ENCODE peak calls at places on chromosome 18, in nine cellular contexts. A is foreskin fibroblast; X is stimulated activated CD4-positive, alpha-beta T cell treated with anti-CD3 and anti-CD28 coated beads, TNF-alpha, amount 100 ng/mL, for 48 hours; R is T follicular helper cell; E is NCI-H2029 treated with DMSO at 0.1 percent for 48 hours; G is right cardiac atrium; L is activated CD4-positive, alpha-beta T cell treated with anti-CD3 and anti-CD28 coated beads for 1 hour; C is AG04450; O is MV-4-11. H is an unnamed sample.

GRCh38 chr18:74499633-74500032 is 3.5 kb downstream of the CNDP2 start:
- DNase-seq in A (no peak), X (no peak), R (peak; percentile 21), E (no peak), G (peak; percentile 84), L (peak; percentile 16), C (no peak), O (peak; percentile 84), H (peak; percentile 59)

GRCh38 chr18:37662546-37663339 is 97.1 kb upstream of the CELF4 start:
- DNase-seq in A (no peak), X (no peak), R (no peak), E (no peak), G (no peak), L (no peak), C (no peak), O (no peak), H (no peak)

GRCh38 chr18:72869786-72870185 is 2.0 kb upstream of the NETO1 start:
- DNase-seq in A (peak; percentile 33), X (no peak), R (no peak), E (no peak), G (no peak), L (no peak), C (no peak), O (no peak), H (no peak)

GRCh38 chr18:6679201-6679600 is 50.3 kb upstream of the ARHGAP28 start:
- DNase-seq in A (no peak), X (no peak), R (no peak), E (no peak), G (no peak), L (no peak), C (no peak), O (no peak), H (no peak)

GRCh38 chr18:7575465-7576026 is 8.4 kb downstream of the PTPRM start:
- DNase-seq in A (peak; percentile 55), X (no peak), R (no peak), E (no peak), G (no peak), L (no peak), C (no peak), O (no peak), H (no peak)

GRCh38 chr18:7980661-7981060 is 413.5 kb downstream of the PTPRM start:
- DNase-seq in A (no peak), X (no peak), R (no peak), E (no peak), G (no peak), L (no peak), C (no peak), O (no peak), H (no peak)

GRCh38 chr18:13288509-13289138 is 70.1 kb downstream of the LDLRAD4 start:
- DNase-seq in A (no peak), X (no peak), R (no peak), E (no peak), G (no peak), L (no peak), C (no peak), O (no peak), H (no peak)

GRCh38 chr18:13973061-13973460 is 57.7 kb upstream of the MC2R start:
- DNase-seq in A (no peak), X (no peak), R (no peak), E (no peak), G (no peak), L (no peak), C (no peak), O (no peak), H (no peak)

GRCh38 chr18:79510046-79510685 is 114.4 kb downstream of the NFATC1 start:
- DNase-seq in A (no peak), X (no peak), R (no peak), E (no peak), G (no peak), L (no peak), C (no peak), O (no peak), H (no peak)

GRCh38 chr18:7038330-7038846 is 79.2 kb downstream of the LAMA1 start:
- DNase-seq in A (peak; percentile 99), X (no peak), R (no peak), E (peak; percentile 80), G (peak; percentile 84), L (no peak), C (peak; percentile 94), O (no peak), H (no peak)

GRCh38 chr18:23207191-23207955 is 72.1 kb downstream of the CABLES1 start:
- DNase-seq in A (no peak), X (no peak), R (no peak), E (no peak), G (no peak), L (no peak), C (no peak), O (no peak), H (no peak)

GRCh38 chr18:56505971-56506370 is 132.4 kb downstream of the TXNL1 start:
- DNase-seq in A (no peak), X (no peak), R (no peak), E (no peak), G (no peak), L (no peak), C (no peak), O (no peak), H (no peak)

GRCh38 chr18:50195689-50196088 is 742 bp upstream of the MYO5B start:
- DNase-seq in A (no peak), X (no peak), R (no peak), E (no peak), G (no peak), L (no peak), C (no peak), O (no peak), H (no peak)

GRCh38 chr18:75066223-75066622 is 142.7 kb downstream of the PTGR3 start:
- DNase-seq in A (no peak), X (no peak), R (no peak), E (no peak), G (no peak), L (no peak), C (no peak), O (no peak), H (no peak)

GRCh38 chr18:2096581-2096980 is 474.7 kb downstream of the METTL4 start:
- DNase-seq in A (no peak), X (no peak), R (no peak), E (no peak), G (no peak), L (no peak), C (no peak), O (no peak), H (no peak)

GRCh38 chr18:43780782-43781340 is 503.6 kb upstream of the SYT4 start:
- DNase-seq in A (peak; percentile 49), X (no peak), R (no peak), E (no peak), G (no peak), L (no peak), C (no peak), O (no peak), H (no peak)

GRCh38 chr18:45901654-45902210 is 65.4 kb downstream of the EPG5 start:
- DNase-seq in A (no peak), X (no peak), R (no peak), E (no peak), G (no peak), L (no peak), C (no peak), O (no peak), H (no peak)

GRCh38 chr18:27378396-27379094 is 193.4 kb upstream of the CHST9 start:
- DNase-seq in A (no peak), X (peak; percentile 0), R (no peak), E (no peak), G (no peak), L (no peak), C (no peak), O (no peak), H (no peak)

GRCh38 chr18:48942086-48942485 is 8.7 kb downstream of the SMAD7 start:
- DNase-seq in A (no peak), X (no peak), R (no peak), E (no peak), G (no peak), L (no peak), C (no peak), O (no peak), H (no peak)

GRCh38 chr18:22489694-22490093 is 72.0 kb upstream of the CTAGE1 start:
- DNase-seq in A (no peak), X (no peak), R (no peak), E (no peak), G (no peak), L (no peak), C (no peak), O (no peak), H (no peak)

GRCh38 chr18:21167641-21168372 is 56.2 kb upstream of the ROCK1 start:
- DNase-seq in A (no peak), X (no peak), R (no peak), E (peak; percentile 74), G (no peak), L (no peak), C (no peak), O (no peak), H (no peak)

GRCh38 chr18:2420367-2420766 is 150.9 kb downstream of the METTL4 start:
- DNase-seq in A (no peak), X (no peak), R (no peak), E (no peak), G (no peak), L (no peak), C (no peak), O (no peak), H (no peak)

GRCh38 chr18:78724214-78724834 is 255.3 kb upstream of the SALL3 start:
- DNase-seq in A (no peak), X (no peak), R (no peak), E (no peak), G (no peak), L (no peak), C (no peak), O (no peak), H (no peak)

GRCh38 chr18:995641-996040 is 91.0 kb downstream of the ADCYAP1 start:
- DNase-seq in A (no peak), X (no peak), R (no peak), E (no peak), G (no peak), L (no peak), C (no peak), O (peak; percentile 21), H (no peak)

GRCh38 chr18:577606-578005 is 2.6 kb upstream of the CETN1 start:
- DNase-seq in A (no peak), X (no peak), R (no peak), E (no peak), G (no peak), L (no peak), C (no peak), O (no peak), H (no peak)

GRCh38 chr18:24181806-24182205 is 42.9 kb downstream of the CABYR start:
- DNase-seq in A (no peak), X (no peak), R (no peak), E (no peak), G (no peak), L (no peak), C (no peak), O (no peak), H (no peak)

GRCh38 chr18:44599409-44599808 is 81.3 kb upstream of the SETBP1 start:
- DNase-seq in A (no peak), X (no peak), R (no peak), E (no peak), G (peak; percentile 37), L (no peak), C (no peak), O (no peak), H (peak; percentile 76)

GRCh38 chr18:68847219-68847860 is 49.5 kb downstream of the CCDC102B start:
- DNase-seq in A (no peak), X (no peak), R (no peak), E (no peak), G (no peak), L (no peak), C (peak; percentile 11), O (peak; percentile 6), H (no peak)

GRCh38 chr18:21741511-21742322 is 1.1 kb downstream of the MIB1 start:
- DNase-seq in A (peak; percentile 12), X (no peak), R (peak; percentile 13), E (no peak), G (peak; percentile 51), L (no peak), C (no peak), O (no peak), H (peak; percentile 13)

GRCh38 chr18:39313992-39314391 is 1748.4 kb upstream of the CELF4 start:
- DNase-seq in A (no peak), X (no peak), R (no peak), E (peak; percentile 39), G (no peak), L (no peak), C (no peak), O (no peak), H (no peak)

GRCh38 chr18:70280007-70280925 is 8.6 kb upstream of the SOCS6 start:
- DNase-seq in A (peak; percentile 28), X (no peak), R (no peak), E (no peak), G (no peak), L (no peak), C (no peak), O (no peak), H (no peak)

H was measured in putamen.